ENCODE peak calls at places on chromosomes 11 and 22, in four cellular contexts. T is cardiac muscle cell; J is adrenal gland; O is naive thymus-derived CD8-positive, alpha-beta T cell. G is an unnamed sample.
A peak's percentile ranks its signal among the peaks of the same experiment; 100 is the strongest.

GRCh38 chr11:45289369-45289768 is 3.2 kb upstream of the SYT13 start:
- DNase-seq in T (peak; percentile 56), J (no peak), O (no peak), G (no peak)

GRCh38 chr11:102276302-102277182 is 40.7 kb upstream of the BIRC3 start:
- DNase-seq in T (peak; percentile 53), J (no peak), O (no peak), G (no peak)

GRCh38 chr11:121741954-121742361 is 289.2 kb upstream of the SORL1-AS1 start:
- DNase-seq in T (peak; percentile 97), J (peak; percentile 61), O (no peak), G (no peak)

GRCh38 chr11:121591405-121592033 is 138.8 kb upstream of the SORL1-AS1 start:
- DNase-seq in T (peak; percentile 86), J (peak; percentile 68), O (peak; percentile 54), G (peak; percentile 65)

GRCh38 chr22:31692186-31692886 is 30.3 kb upstream of the PISD start:
- DNase-seq in T (peak; percentile 53), J (no peak), O (no peak), G (no peak)

GRCh38 chr22:30305519-30305905 is 16.2 kb upstream of the CASTOR1 start:
- DNase-seq in T (peak; percentile 62), J (peak; percentile 68), O (no peak), G (no peak)

GRCh38 chr11:118846181-118846946 is 37.3 kb upstream of the CXCR5 start:
- DNase-seq in T (no peak), J (no peak), O (no peak), G (peak; percentile 70)

GRCh38 chr11:84566681-84567080 is 1060.5 kb downstream of the DLG2 start:
- DNase-seq in T (no peak), J (no peak), O (no peak), G (no peak)

GRCh38 chr11:70032943-70033710 is 45.0 kb upstream of the ANO1 start:
- DNase-seq in T (no peak), J (no peak), O (no peak), G (peak; percentile 11)

GRCh38 chr11:93668171-93668570 is 6.7 kb downstream of the CEP295 start:
- DNase-seq in T (no peak), J (no peak), O (no peak), G (no peak)

GRCh38 chr22:45602824-45603301 is 68.8 kb upstream of the ATXN10 start:
- DNase-seq in T (peak; percentile 48), J (no peak), O (no peak), G (peak; percentile 94)

G was measured in H9.